ENCODE peak calls at places on chromosomes 3 and 15, in ten cellular contexts. S is prostate gland, Q is AG09319, B is GM13977, Z is OCI-LY7, H is heart left ventricle, O is A549, E is vagina, C is left ventricle myocardium inferior, U is IMR-90. K is an unnamed sample.
A peak's percentile ranks its signal among the peaks of the same experiment; 100 is the strongest.

GRCh38 chr3:112327371-112327951 is 5.5 kb upstream of the CD200 start:
- DNase-seq in H (no peak), Q (peak; percentile 14), S (peak; percentile 33), U (peak; percentile 68), O (peak; percentile 11), Z (peak; percentile 83), B (peak; percentile 45), C (no peak), E (no peak), K (no peak)

GRCh38 chr3:42490243-42490642 is 12.2 kb upstream of the VIPR1 start:
- DNase-seq in Q (no peak), H (peak; percentile 83), Z (peak; percentile 93), C (peak; percentile 38), S (peak; percentile 94), E (peak; percentile 95), U (no peak), O (no peak), B (no peak), K (peak; percentile 26)

GRCh38 chr15:94877833-94878232 is 646.5 kb downstream of the MCTP2 start:
- DNase-seq in S (no peak), E (no peak), B (no peak), U (no peak), H (no peak), O (no peak), Q (no peak), Z (no peak), C (no peak), K (no peak)

GRCh38 chr3:53702776-53703175 is 143.4 kb downstream of the CHDH start:
- DNase-seq in Q (no peak), S (no peak), U (no peak), C (no peak), B (no peak), E (peak; percentile 64), H (no peak), O (no peak), Z (no peak), K (no peak)

GRCh38 chr3:16290007-16290826 is 25.2 kb downstream of the OXNAD1 start:
- DNase-seq in Z (peak; percentile 62), O (peak; percentile 27), Q (peak; percentile 27), U (peak; percentile 67), B (peak; percentile 26), S (no peak), H (peak; percentile 37), C (no peak), E (no peak), K (peak; percentile 44)

GRCh38 chr3:195106418-195106906 is 164.5 kb downstream of the XXYLT1 start:
- DNase-seq in U (peak; percentile 52), O (peak; percentile 39), Z (peak; percentile 69), C (peak; percentile 74), H (peak; percentile 74), S (peak; percentile 39), Q (no peak), B (peak; percentile 88), E (no peak), K (peak; percentile 87)

GRCh38 chr15:25790003-25790660 is 73.0 kb downstream of the ATP10A start:
- DNase-seq in S (no peak), C (peak; percentile 55), U (peak; percentile 90), Z (peak; percentile 34), H (peak; percentile 73), Q (peak; percentile 54), B (no peak), E (no peak), O (no peak), K (no peak)

GRCh38 chr3:11545186-11545851 is 98.4 kb downstream of the VGLL4 start:
- DNase-seq in Z (no peak), S (no peak), Q (no peak), B (no peak), U (no peak), C (no peak), H (peak; percentile 29), O (no peak), E (no peak), K (no peak)

GRCh38 chr3:186411994-186412393 is 50.0 kb upstream of the DGKG start:
- DNase-seq in O (no peak), E (no peak), U (no peak), S (no peak), Q (no peak), Z (no peak), H (no peak), B (no peak), C (no peak), K (no peak)

GRCh38 chr15:37695719-37696118 is 238.7 kb upstream of the TMCO5A start:
- DNase-seq in H (no peak), Z (no peak), S (no peak), O (no peak), C (no peak), Q (no peak), E (no peak), B (no peak), U (peak; percentile 35), K (no peak)

GRCh38 chr3:24196526-24196925 is 251.4 kb downstream of the NR1D2 start:
- DNase-seq in H (no peak), E (no peak), Z (no peak), O (no peak), Q (peak; percentile 77), C (no peak), S (no peak), B (no peak), U (no peak), K (no peak)

GRCh38 chr3:24199775-24200247 is 254.7 kb downstream of the NR1D2 start:
- DNase-seq in Q (peak; percentile 63), H (no peak), U (no peak), B (no peak), S (no peak), C (no peak), E (no peak), O (no peak), Z (no peak), K (no peak)

GRCh38 chr3:24199305-24199704 is 254.2 kb downstream of the NR1D2 start:
- DNase-seq in E (no peak), U (no peak), Z (no peak), S (no peak), H (no peak), B (no peak), C (no peak), Q (no peak), O (no peak), K (no peak)

GRCh38 chr3:24195504-24196230 is 250.6 kb downstream of the NR1D2 start:
- DNase-seq in C (no peak), O (no peak), E (no peak), S (no peak), B (no peak), U (no peak), Z (no peak), Q (no peak), H (no peak), K (no peak)

GRCh38 chr3:24197809-24198208 is 252.7 kb downstream of the NR1D2 start:
- DNase-seq in C (no peak), O (no peak), Q (no peak), Z (no peak), S (no peak), E (no peak), U (no peak), H (no peak), B (no peak), K (no peak)
- TF ChIP-seq CTCF in C (no peak), O (no peak), Q (no peak), Z (no peak), S (no peak), E (no peak), U (no peak), H (no peak), B (no peak), K (no peak)

GRCh38 chr3:156862338-156862737 is 36.2 kb downstream of the LEKR1 start:
- DNase-seq in H (no peak), S (no peak), U (no peak), Z (no peak), E (no peak), Q (no peak), C (no peak), B (no peak), O (no peak), K (no peak)

GRCh38 chr3:156867174-156867573 is 41.0 kb downstream of the LEKR1 start:
- DNase-seq in H (no peak), B (no peak), O (no peak), Q (no peak), U (no peak), E (no peak), S (no peak), C (no peak), Z (no peak), K (no peak)

GRCh38 chr3:156860873-156861272 is 34.7 kb downstream of the LEKR1 start:
- DNase-seq in H (no peak), O (no peak), Z (no peak), B (no peak), Q (no peak), S (no peak), E (no peak), U (no peak), C (no peak), K (no peak)

DNA sequence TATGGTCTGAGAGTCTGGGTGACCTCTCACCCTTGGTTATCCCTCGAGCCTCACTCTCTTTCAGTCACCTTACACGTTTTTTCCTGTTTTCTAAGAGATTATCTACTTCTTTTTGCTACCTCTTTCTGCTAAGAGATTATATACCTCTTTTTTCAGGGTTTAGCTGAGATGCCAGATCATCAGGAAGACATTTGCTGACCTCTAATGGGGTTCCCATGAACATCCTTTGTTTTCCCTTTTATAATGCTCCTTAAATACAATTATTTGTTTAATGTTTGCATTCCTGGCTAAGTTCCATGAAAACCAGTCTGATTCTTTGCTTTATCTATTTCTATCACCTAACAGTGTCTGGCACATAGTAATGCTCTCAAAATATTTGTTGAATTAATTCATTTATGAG is 39.6 kb downstream of the LEKR1 start:
- DNase-seq in Q (no peak), E (no peak), Z (no peak), U (peak; percentile 40), H (no peak), C (no peak), B (no peak), S (no peak), O (no peak), K (no peak)
- TF ChIP-seq CTCF in Q (peak; percentile 26), E (no peak), Z (no peak), U (peak; percentile 40), H (no peak), C (no peak), B (no peak), S (no peak), O (no peak), K (no peak)

GRCh38 chr3:14768182-14768790 is 50.5 kb upstream of the FGD5 start:
- DNase-seq in B (no peak), C (no peak), O (no peak), Q (no peak), H (no peak), U (no peak), Z (no peak), S (no peak), E (no peak), K (no peak)
- TF ChIP-seq CTCF in B (no peak), C (no peak), O (no peak), Q (no peak), H (no peak), U (no peak), Z (no peak), S (no peak), E (no peak), K (no peak)

DNA sequence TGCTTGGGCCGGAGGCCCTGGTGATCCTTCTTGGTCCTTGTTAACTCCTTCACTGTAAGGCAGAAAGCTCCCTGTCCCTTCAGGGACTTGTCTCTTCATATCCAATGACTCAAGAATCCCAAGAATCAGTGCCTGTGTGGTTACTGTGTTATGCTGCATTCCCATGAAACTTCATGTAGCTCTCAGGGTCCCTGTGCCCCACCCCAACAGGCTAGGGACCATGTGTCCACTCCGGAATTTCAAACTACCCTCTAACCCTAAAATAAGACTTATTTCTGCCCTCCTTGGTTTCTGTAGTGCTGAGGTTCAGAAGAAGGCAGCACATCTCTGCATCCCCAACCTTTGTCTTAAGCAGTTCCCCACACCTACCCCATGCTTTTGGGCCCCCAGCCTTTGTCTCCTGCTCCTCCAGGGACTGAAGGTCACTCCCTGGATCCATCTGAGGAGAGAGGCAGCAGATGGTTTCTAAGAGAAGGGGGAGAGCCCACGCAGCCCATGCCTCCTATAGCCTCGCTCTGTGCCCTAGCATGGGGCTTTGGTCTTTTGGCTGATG is 531 bp upstream of the MAP1A start:
- DNase-seq in E (no peak), B (no peak), O (no peak), H (no peak), Z (no peak), Q (no peak), C (no peak), S (no peak), U (peak; percentile 68), K (no peak)
- TF ChIP-seq CTCF in E (no peak), B (no peak), O (no peak), H (no peak), Z (no peak), Q (no peak), C (no peak), S (no peak), U (no peak), K (no peak)